ENCODE peak calls at places on chromosomes 5 and 9, in four cellular contexts. W is HepG2, S is A549, O is GM12878. P is an unnamed sample.

GRCh38 chr5:125410501-125411162 is 664.2 kb upstream of the ZNF608 start:
- DNase-seq in W (no peak), O (no peak), S (no peak), P (peak; percentile 67)

GRCh38 chr9:25415723-25416122 is 262.5 kb downstream of the TUSC1 start:
- DNase-seq in W (no peak), S (no peak), O (no peak), P (no peak)

GRCh38 chr9:116145036-116145435 is 8.6 kb upstream of the PAPPA start:
- DNase-seq in W (no peak), S (no peak), O (no peak), P (no peak)

GRCh38 chr5:125093776-125094175 is 347.3 kb upstream of the ZNF608 start:
- DNase-seq in O (no peak), W (no peak), S (peak; percentile 2), P (peak; percentile 92)

GRCh38 chr5:65203746-65204145 is 278.0 kb downstream of the ADAMTS6 start:
- DNase-seq in W (no peak), O (no peak), S (no peak), P (peak; percentile 95)

GRCh38 chr9:94864862-94865435 is 138.4 kb downstream of the AOPEP start:
- DNase-seq in W (no peak), S (no peak), O (no peak), P (peak; percentile 6)

GRCh38 chr5:125346316-125346715 is 599.9 kb upstream of the ZNF608 start:
- DNase-seq in W (no peak), O (no peak), S (no peak), P (no peak)

GRCh38 chr5:94908889-94909480 is 290.5 kb downstream of the SLF1 start:
- DNase-seq in W (peak; percentile 25), S (peak; percentile 28), O (no peak), P (peak; percentile 37)

GRCh38 chr9:93536874-93537273 is 39.5 kb upstream of the PHF2 start:
- DNase-seq in O (no peak), W (no peak), S (no peak), P (no peak)

GRCh38 chr9:114446036-114446435 is 58.3 kb upstream of the AKNA start:
- DNase-seq in O (no peak), S (no peak), W (no peak), P (peak; percentile 37)
- TF ChIP-seq BHLHE40 in O (no peak), S (no peak), W (no peak), P (no peak)

DNA sequence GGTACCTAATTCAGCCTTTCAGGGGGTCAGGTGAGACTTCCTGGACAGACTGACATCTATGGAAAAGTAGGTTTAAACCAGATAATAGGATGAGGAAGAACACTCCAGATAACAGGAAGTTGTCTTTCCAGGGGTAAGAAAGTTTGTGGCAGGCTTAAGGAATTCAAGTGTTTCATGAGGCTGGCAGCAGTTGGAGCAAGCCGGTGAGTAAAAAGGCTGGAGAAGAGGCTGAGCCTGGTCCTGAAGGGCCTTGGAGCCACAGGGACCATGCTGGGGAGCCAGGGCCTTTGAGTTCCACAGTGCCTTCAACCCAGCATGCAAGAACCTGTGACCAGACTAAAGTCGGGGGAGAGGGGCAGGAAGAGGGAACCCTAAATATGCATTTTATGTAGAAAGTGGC is 353.4 kb downstream of the SPOCK1 start:
- DNase-seq in S (no peak), O (no peak), W (no peak), P (no peak)
- TF ChIP-seq CEBPB in S (no peak), O (no peak), W (no peak), P (no peak)

GRCh38 chr9:97808972-97809371 is 44.1 kb upstream of the FOXE1 start:
- DNase-seq in W (no peak), S (no peak), O (no peak), P (no peak)
- TF ChIP-seq BHLHE40 in W (no peak), S (no peak), O (no peak), P (no peak)

GRCh38 chr5:103366938-103367549 is 108.5 kb downstream of the MACIR start:
- DNase-seq in S (no peak), O (no peak), W (no peak), P (no peak)
- TF ChIP-seq CEBPB in S (no peak), O (no peak), W (no peak), P (no peak)

GRCh38 chr9:77848897-77849296 is 182.7 kb downstream of the GNAQ start:
- DNase-seq in W (no peak), O (no peak), S (peak; percentile 47), P (peak; percentile 91)
- TF ChIP-seq BHLHE40 in W (no peak), O (no peak), S (no peak), P (peak; percentile 70)

P was measured in IMR-90.